ENCODE peak calls at places on chromosome 21, in nine cellular contexts. A, H, Y, J, G, Z, K, D and F are unnamed samples.
A peak's percentile ranks its signal among the peaks of the same experiment; 100 is the strongest.

GRCh38 chr21:35050348-35051286 is 1.5 kb upstream of the RUNX1 start:
- DNase-seq in A (no peak), H (no peak), Y (no peak), J (no peak), G (no peak), Z (no peak), K (no peak), D (peak; percentile 12), F (no peak)

GRCh38 chr21:34186119-34186719 is 112.8 kb downstream of the MRPS6 start:
- DNase-seq in A (peak; percentile 16), H (no peak), Y (no peak), J (no peak), G (no peak), Z (no peak), K (no peak), D (no peak), F (no peak)

GRCh38 chr21:34835526-34835925 is 166.7 kb downstream of the CLIC6 start:
- DNase-seq in A (peak; percentile 69), H (peak; percentile 57), Y (no peak), J (peak; percentile 23), G (no peak), Z (no peak), K (no peak), D (no peak), F (no peak)

GRCh38 chr21:44035244-44035643 is 23.1 kb downstream of the TRAPPC10 start:
- DNase-seq in A (no peak), H (no peak), Y (no peak), J (no peak), G (no peak), Z (no peak), K (no peak), D (no peak), F (no peak)

GRCh38 chr21:44818636-44819011 is 762 bp upstream of the SUMO3 start:
- DNase-seq in A (no peak), H (peak; percentile 38), Y (no peak), J (peak; percentile 21), G (no peak), Z (no peak), K (no peak), D (no peak), F (no peak)

GRCh38 chr21:45033791-45034555 is 40.4 kb upstream of the ADARB1 start:
- DNase-seq in A (peak; percentile 89), H (peak; percentile 15), Y (no peak), J (no peak), G (no peak), Z (no peak), K (no peak), D (no peak), F (no peak)

GRCh38 chr21:41640756-41641509 is 125.9 kb downstream of the RIPK4 start:
- DNase-seq in A (peak; percentile 43), H (no peak), Y (no peak), J (no peak), G (no peak), Z (no peak), K (no peak), D (peak; percentile 57), F (peak; percentile 41)

GRCh38 chr21:20997633-20998455 is at the start of gene NCAM2:
- DNase-seq in A (peak; percentile 91), H (peak; percentile 40), Y (peak; percentile 95), J (peak; percentile 64), G (peak; percentile 60), Z (peak; percentile 51), K (no peak), D (peak; percentile 9), F (no peak)

GRCh38 chr21:8992731-8993174 is 1528.6 kb upstream of the TPTE start:
- DNase-seq in A (no peak), H (no peak), Y (no peak), J (no peak), G (no peak), Z (no peak), K (no peak), D (no peak), F (no peak)

GRCh38 chr21:27423906-27424595 is 457.2 kb upstream of the ADAMTS5 start:
- DNase-seq in A (peak; percentile 74), H (no peak), Y (no peak), J (no peak), G (peak; percentile 16), Z (no peak), K (no peak), D (peak; percentile 46), F (peak; percentile 58)

GRCh38 chr21:34510148-34511142 is 1.6 kb downstream of the KCNE1 start:
- DNase-seq in A (peak; percentile 83), H (no peak), Y (peak; percentile 82), J (peak; percentile 88), G (no peak), Z (peak; percentile 81), K (peak; percentile 57), D (peak; percentile 39), F (peak; percentile 77)

GRCh38 chr21:22965455-22966125 is 1967.4 kb downstream of the NCAM2 start:
- DNase-seq in A (no peak), H (no peak), Y (no peak), J (no peak), G (no peak), Z (no peak), K (no peak), D (no peak), F (no peak)

DNA sequence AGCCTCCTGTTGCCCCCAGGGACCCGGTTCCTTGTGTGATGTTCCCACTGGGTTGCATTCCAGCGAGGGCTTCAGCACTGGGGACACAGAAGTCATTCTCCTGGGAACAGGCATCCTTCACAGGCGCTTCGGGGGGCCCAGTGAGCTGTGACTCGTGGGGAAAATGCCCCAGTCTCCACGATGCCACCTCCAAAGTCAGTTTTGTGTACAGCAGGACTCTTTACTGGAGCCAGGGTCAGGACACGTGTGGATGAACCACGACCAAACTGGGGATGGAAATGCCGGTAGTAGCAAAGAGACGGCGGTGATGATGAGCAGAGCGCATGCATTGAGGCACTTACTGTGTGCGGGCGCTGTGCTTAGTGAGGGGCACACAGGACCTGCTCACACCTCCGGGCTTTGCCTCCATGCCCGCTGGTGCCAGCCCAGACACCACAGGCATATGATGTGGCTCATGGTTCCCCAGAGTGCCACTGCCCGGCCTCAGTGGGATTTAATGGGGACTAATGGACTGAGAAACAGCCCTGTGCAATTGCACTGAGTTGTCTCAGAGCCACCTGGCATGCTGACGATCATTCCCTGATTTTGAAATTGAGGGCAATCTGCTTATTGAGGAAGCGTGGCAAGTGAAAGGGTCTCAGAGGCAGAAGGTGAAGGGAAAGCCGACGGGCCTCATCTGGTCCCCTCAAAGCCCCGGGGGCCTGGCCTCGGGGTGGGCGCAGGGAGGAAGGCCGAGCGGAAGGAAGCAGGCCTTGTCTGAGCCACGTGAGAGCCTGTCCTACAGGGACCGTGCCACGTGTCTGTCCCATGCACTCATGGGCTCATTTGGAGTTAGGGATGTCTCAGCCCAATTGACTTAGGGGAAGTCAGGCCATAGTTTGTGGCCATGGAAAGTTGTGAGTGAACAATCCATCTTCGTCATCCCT is 91.4 kb downstream of the PDE9A start:
- DNase-seq in A (no peak), H (no peak), Y (no peak), J (no peak), G (no peak), Z (no peak), K (no peak), D (no peak), F (no peak)
- TF ChIP-seq CTCF in A (no peak), H (no peak), Y (no peak), J (no peak), G (no peak), Z (no peak), K (no peak), D (no peak), F (no peak)

GRCh38 chr21:38351176-38351959 is 94.6 kb downstream of the KCNJ15 start:
- DNase-seq in A (no peak), H (no peak), Y (no peak), J (no peak), G (no peak), Z (no peak), K (no peak), D (no peak), F (no peak)
- H3K4me3 ChIP-seq in A (no peak overlapping the region), H (no peak overlapping the region), Y (no peak overlapping the region), J (no peak overlapping the region), G (no peak overlapping the region), Z (no peak overlapping the region), K (no peak overlapping the region), D (no peak overlapping the region), F (no peak overlapping the region)

GRCh38 chr21:36565616-36566015 is 85.7 kb upstream of the CLDN14 start:
- DNase-seq in A (no peak), H (no peak), Y (no peak), J (no peak), G (no peak), Z (no peak), K (no peak), D (no peak), F (no peak)
- H3K27me3 ChIP-seq in A (no peaks in the 10 kb centered on the region), H (no peaks in the 10 kb centered on the region), Y (no peaks in the 10 kb centered on the region), J (peaks cover 82% of the 10 kb centered on the region), G (peaks cover 49% of the 10 kb centered on the region), Z (peaks cover 14% of the 10 kb centered on the region), K (no peaks in the 10 kb centered on the region), D (peaks cover 2% of the 10 kb centered on the region), F (no peaks in the 10 kb centered on the region)

GRCh38 chr21:46285206-46285661 is at the start of gene MCM3AP:
- DNase-seq in A (no peak), H (no peak), Y (no peak), J (no peak), G (no peak), Z (no peak), K (no peak), D (no peak), F (no peak)

GRCh38 chr21:46284722-46285121 is 689 bp downstream of the MCM3AP start:
- DNase-seq in A (no peak), H (no peak), Y (no peak), J (no peak), G (no peak), Z (no peak), K (no peak), D (no peak), F (no peak)

GRCh38 chr21:46287541-46287940 is 1.4 kb downstream of the YBEY start:
- DNase-seq in A (no peak), H (no peak), Y (no peak), J (no peak), G (no peak), Z (no peak), K (no peak), D (no peak), F (no peak)

GRCh38 chr21:46286668-46286982 is 483 bp downstream of the YBEY start:
- DNase-seq in A (no peak), H (no peak), Y (peak; percentile 21), J (no peak), G (no peak), Z (no peak), K (no peak), D (no peak), F (no peak)

GRCh38 chr21:46285761-46286667 is at the start of gene YBEY:
- DNase-seq in A (peak; percentile 96), H (peak; percentile 85), Y (peak; percentile 96), J (peak; percentile 93), G (peak; percentile 76), Z (peak; percentile 91), K (peak; percentile 86), D (peak; percentile 91), F (peak; percentile 93)
- TF ChIP-seq CTCF in A (peak; percentile 38), H (peak; percentile 26), Y (peak; percentile 48), J (peak; percentile 26), G (peak; percentile 44), Z (peak; percentile 56), K (no peak), D (peak; percentile 48), F (peak; percentile 10)

DNA sequence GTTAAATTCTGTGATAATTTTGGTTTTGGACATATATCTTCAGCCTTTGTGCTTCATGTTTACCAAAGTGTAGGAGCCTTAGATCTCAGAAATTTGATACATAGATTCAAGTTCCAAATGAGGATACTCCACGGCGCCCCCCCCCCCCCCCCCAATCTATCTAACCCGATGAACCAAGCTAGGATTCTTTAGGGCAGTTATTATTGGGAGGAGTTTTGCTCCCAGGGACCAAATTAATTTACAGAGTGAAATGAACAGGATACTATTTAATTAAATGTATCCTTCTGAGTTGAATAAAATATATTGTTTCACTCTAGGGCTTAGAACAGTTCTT is 3.2 kb downstream of the USP25 start:
- DNase-seq in A (no peak), H (no peak), Y (no peak), J (no peak), G (no peak), Z (no peak), K (no peak), D (no peak), F (no peak)
- H3K4me3 ChIP-seq in A (peak overlapping the region; percentile 97), H (peak overlapping the region; percentile 97), Y (no peak overlapping the region), J (no peak overlapping the region), G (peak overlapping the region; percentile 89), Z (peak overlapping the region; percentile 93), K (peak overlapping the region; percentile 79), D (peak overlapping the region; percentile 21), F (no peak overlapping the region)